ENCODE peak calls at places on chromosomes 11 and 22, in six cellular contexts. One of them, this sample, is unnamed.

GRCh38 chr11:55852141-55852540 is 13.6 kb downstream of the OR5D16 start:
- DNase-seq in K562: no peak
- DNase-seq in HepG2: no peak
- DNase-seq in endothelial cell of umbilical vein: no peak
- DNase-seq in A549: no peak
- DNase-seq in GM12878: no peak
- DNase-seq in this sample: no peak

GRCh38 chr11:128135451-128135850 is 451.9 kb downstream of the ETS1 start:
- DNase-seq in HepG2: no peak
- DNase-seq in endothelial cell of umbilical vein: no peak
- DNase-seq in GM12878: no peak
- DNase-seq in A549: no peak
- DNase-seq in K562: no peak
- DNase-seq in this sample: no peak

GRCh38 chr11:79198203-79198897 is 242.5 kb downstream of the TENM4 start:
- DNase-seq in endothelial cell of umbilical vein: no peak
- DNase-seq in GM12878: no peak
- DNase-seq in HepG2: no peak
- DNase-seq in A549: no peak
- DNase-seq in K562: no peak
- DNase-seq in this sample: no peak

GRCh38 chr11:129249351-129249750 is 57.2 kb upstream of the ARHGAP32 start:
- DNase-seq in HepG2: no peak
- DNase-seq in K562: no peak
- DNase-seq in GM12878: no peak
- DNase-seq in A549: peak
- DNase-seq in endothelial cell of umbilical vein: no peak
- DNase-seq in this sample: no peak

GRCh38 chr11:57116654-57117053 is 65.1 kb upstream of the LRRC55 start:
- DNase-seq in A549: peak
- DNase-seq in HepG2: peak
- DNase-seq in endothelial cell of umbilical vein: peak
- DNase-seq in GM12878: no peak
- DNase-seq in K562: peak
- DNase-seq in this sample: peak

GRCh38 chr22:43007519-43008102 is 7.3 kb downstream of the PACSIN2 start:
- DNase-seq in endothelial cell of umbilical vein: no peak
- DNase-seq in HepG2: peak
- DNase-seq in K562: peak
- DNase-seq in A549: no peak
- DNase-seq in GM12878: no peak
- DNase-seq in this sample: peak

GRCh38 chr11:15893080-15893492 is 463.3 kb downstream of the SOX6 start:
- DNase-seq in endothelial cell of umbilical vein: peak
- DNase-seq in K562: no peak
- DNase-seq in A549: no peak
- DNase-seq in GM12878: no peak
- DNase-seq in HepG2: no peak
- DNase-seq in this sample: no peak

GRCh38 chr11:33135216-33135615 is 26.1 kb downstream of the CSTF3 start:
- DNase-seq in A549: no peak
- DNase-seq in K562: no peak
- DNase-seq in GM12878: no peak
- DNase-seq in endothelial cell of umbilical vein: no peak
- DNase-seq in HepG2: no peak
- DNase-seq in this sample: no peak

GRCh38 chr22:19576460-19577421 is 52.5 kb upstream of the CLDN5 start:
- DNase-seq in GM12878: no peak
- DNase-seq in HepG2: no peak
- DNase-seq in A549: no peak
- DNase-seq in endothelial cell of umbilical vein: peak
- DNase-seq in K562: peak
- DNase-seq in this sample: peak

GRCh38 chr11:35946766-35947165 is 2.9 kb downstream of the LDLRAD3 start:
- DNase-seq in endothelial cell of umbilical vein: no peak
- DNase-seq in A549: no peak
- DNase-seq in K562: no peak
- DNase-seq in GM12878: no peak
- DNase-seq in HepG2: no peak
- DNase-seq in this sample: no peak

GRCh38 chr11:7537260-7537659 is 23.5 kb downstream of the PPFIBP2 start:
- DNase-seq in HepG2: no peak
- DNase-seq in GM12878: no peak
- DNase-seq in A549: no peak
- DNase-seq in K562: no peak
- DNase-seq in endothelial cell of umbilical vein: no peak
- DNase-seq in this sample: no peak

GRCh38 chr11:12995823-12996222 is 13.3 kb upstream of the RASSF10 start:
- DNase-seq in K562: no peak
- DNase-seq in endothelial cell of umbilical vein: no peak
- DNase-seq in GM12878: no peak
- DNase-seq in HepG2: no peak
- DNase-seq in A549: no peak
- DNase-seq in this sample: no peak

GRCh38 chr11:123351375-123351774 is 78.7 kb upstream of the GRAMD1B start:
- DNase-seq in endothelial cell of umbilical vein: no peak
- DNase-seq in K562: no peak
- DNase-seq in A549: no peak
- DNase-seq in HepG2: no peak
- DNase-seq in GM12878: no peak
- DNase-seq in this sample: no peak

GRCh38 chr22:30239421-30240405 is 6.8 kb downstream of the LIF start:
- DNase-seq in A549: no peak
- DNase-seq in K562: no peak
- DNase-seq in endothelial cell of umbilical vein: no peak
- DNase-seq in HepG2: no peak
- DNase-seq in GM12878: no peak
- DNase-seq in this sample: peak

GRCh38 chr11:75450826-75451783 is 18.1 kb upstream of the KLHL35 start:
- DNase-seq in endothelial cell of umbilical vein: no peak
- DNase-seq in HepG2: no peak
- DNase-seq in GM12878: no peak
- DNase-seq in K562: peak
- DNase-seq in A549: no peak
- DNase-seq in this sample: peak

GRCh38 chr11:115321602-115322289 is 182.5 kb downstream of the CADM1 start:
- DNase-seq in A549: no peak
- DNase-seq in endothelial cell of umbilical vein: no peak
- DNase-seq in K562: no peak
- DNase-seq in GM12878: no peak
- DNase-seq in HepG2: no peak
- DNase-seq in this sample: no peak

GRCh38 chr11:115314330-115314729 is 189.9 kb downstream of the CADM1 start:
- DNase-seq in HepG2: no peak
- DNase-seq in GM12878: no peak
- DNase-seq in endothelial cell of umbilical vein: no peak
- DNase-seq in A549: no peak
- DNase-seq in K562: no peak
- DNase-seq in this sample: no peak

GRCh38 chr11:115316682-115317081 is 187.5 kb downstream of the CADM1 start:
- DNase-seq in K562: no peak
- DNase-seq in endothelial cell of umbilical vein: no peak
- DNase-seq in HepG2: no peak
- DNase-seq in A549: no peak
- DNase-seq in GM12878: no peak
- DNase-seq in this sample: no peak

GRCh38 chr11:115313224-115313838 is 190.9 kb downstream of the CADM1 start:
- DNase-seq in HepG2: no peak
- DNase-seq in K562: no peak
- DNase-seq in GM12878: no peak
- DNase-seq in endothelial cell of umbilical vein: no peak
- DNase-seq in A549: no peak
- DNase-seq in this sample: no peak

DNA sequence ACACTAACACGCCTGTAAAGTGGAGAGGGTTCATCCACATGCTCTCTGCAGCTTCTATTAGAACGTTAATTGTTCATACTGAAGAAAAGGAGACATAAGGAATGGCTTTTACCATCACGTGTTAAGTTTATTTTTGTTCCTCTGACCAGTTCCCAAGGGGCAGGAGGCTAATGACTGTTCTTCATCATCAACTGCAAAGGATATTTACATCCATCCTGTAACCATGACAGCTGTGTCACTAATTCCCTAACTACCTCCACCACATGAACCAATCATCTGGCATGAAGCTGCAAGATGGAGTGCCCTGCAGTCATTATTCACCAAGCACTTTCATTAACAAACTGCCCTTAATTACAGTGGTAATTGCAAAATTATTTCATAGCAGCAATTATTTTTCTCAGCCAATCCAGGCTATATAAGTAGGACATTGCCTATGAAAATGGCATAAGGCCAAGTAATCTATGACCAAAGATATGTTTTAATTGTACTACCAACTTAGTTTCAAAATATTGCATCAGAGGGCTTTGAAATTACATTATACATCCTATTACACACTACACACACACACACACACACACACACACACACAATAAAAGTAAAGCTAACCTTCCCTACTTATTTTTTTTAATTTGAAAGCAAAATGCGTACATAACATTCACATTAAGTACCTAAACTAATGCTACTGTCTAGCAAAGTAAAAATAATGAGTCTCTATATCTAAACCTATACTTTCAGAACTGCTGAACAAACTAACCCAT is 186.6 kb downstream of the CADM1 start:
- DNase-seq in endothelial cell of umbilical vein: no peak
- DNase-seq in A549: no peak
- DNase-seq in K562: no peak
- DNase-seq in HepG2: no peak
- DNase-seq in GM12878: no peak
- DNase-seq in this sample: no peak
- TF ChIP-seq MAX in endothelial cell of umbilical vein: no peak
- TF ChIP-seq MAX in A549: no peak
- TF ChIP-seq MAX in K562: no peak
- TF ChIP-seq MAX in HepG2: no peak
- TF ChIP-seq MAX in GM12878: no peak
- TF ChIP-seq MAX in this sample: no peak

GRCh38 chr11:64224891-64225607 is 937 bp downstream of the TRPT1 start:
- DNase-seq in GM12878: no peak
- DNase-seq in A549: no peak
- DNase-seq in K562: no peak
- DNase-seq in endothelial cell of umbilical vein: no peak
- DNase-seq in HepG2: no peak
- DNase-seq in this sample: peak
- TF ChIP-seq CTCF in GM12878: no peak
- TF ChIP-seq CTCF in A549: no peak
- TF ChIP-seq CTCF in K562: peak
- TF ChIP-seq CTCF in endothelial cell of umbilical vein: no peak
- TF ChIP-seq CTCF in HepG2: no peak
- TF ChIP-seq CTCF in this sample: no peak

GRCh38 chr22:38461414-38462081 is 6.3 kb upstream of the KDELR3 start:
- DNase-seq in HepG2: peak
- DNase-seq in GM12878: no peak
- DNase-seq in A549: peak
- DNase-seq in endothelial cell of umbilical vein: peak
- DNase-seq in K562: peak
- DNase-seq in this sample: peak

GRCh38 chr22:38464992-38465672 is 2.8 kb upstream of the KDELR3 start:
- DNase-seq in endothelial cell of umbilical vein: no peak
- DNase-seq in HepG2: no peak
- DNase-seq in GM12878: no peak
- DNase-seq in K562: no peak
- DNase-seq in A549: no peak
- DNase-seq in this sample: no peak

GRCh38 chr22:38465673-38466490 is 2.0 kb upstream of the KDELR3 start:
- DNase-seq in A549: no peak
- DNase-seq in GM12878: no peak
- DNase-seq in endothelial cell of umbilical vein: no peak
- DNase-seq in K562: no peak
- DNase-seq in HepG2: no peak
- DNase-seq in this sample: no peak

GRCh38 chr22:38461057-38461413 is 6.0 kb upstream of the KCNJ4 start:
- DNase-seq in GM12878: no peak
- DNase-seq in K562: no peak
- DNase-seq in A549: no peak
- DNase-seq in endothelial cell of umbilical vein: no peak
- DNase-seq in HepG2: no peak
- DNase-seq in this sample: peak

DNA sequence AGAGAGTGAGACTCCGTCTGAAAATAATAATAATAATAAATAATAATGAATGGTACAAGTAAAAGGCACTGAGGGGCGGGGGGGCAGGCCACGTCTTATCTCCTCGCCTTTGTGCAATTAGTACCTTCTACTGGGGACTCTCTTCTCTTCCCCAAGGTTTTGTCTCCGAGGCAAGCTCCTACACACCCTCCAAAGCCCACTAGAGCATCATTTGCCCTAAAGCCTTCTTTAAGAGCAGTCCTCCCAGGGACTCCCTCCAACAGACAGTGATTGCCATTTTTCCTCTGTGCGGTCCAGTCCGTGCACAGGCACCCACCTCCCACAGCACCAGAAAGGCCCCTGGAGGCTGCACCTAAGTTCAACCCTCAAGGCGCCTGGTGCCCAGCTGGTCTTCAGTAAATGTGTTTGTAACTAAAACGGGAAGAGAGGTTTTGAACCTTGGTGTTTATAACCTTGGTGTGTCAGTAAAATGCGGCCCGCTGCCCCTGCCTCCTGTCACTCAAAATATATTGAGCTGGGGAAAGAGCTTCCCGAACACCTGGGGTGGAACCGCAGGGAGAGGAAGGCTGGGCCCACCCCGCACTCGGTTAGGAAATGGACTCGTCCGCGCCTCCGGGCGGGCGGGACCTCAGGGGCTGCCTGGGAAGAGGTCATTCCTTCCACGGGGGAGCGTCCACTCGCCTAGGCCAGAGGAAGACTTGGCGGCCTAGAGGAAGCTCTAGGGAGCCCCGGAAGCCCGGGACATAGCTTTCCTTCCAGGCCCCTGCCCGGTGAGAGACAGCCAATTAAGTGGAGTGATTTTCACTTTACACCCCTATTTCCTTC is 4.7 kb upstream of the KDELR3 start:
- DNase-seq in A549: no peak
- DNase-seq in K562: peak
- DNase-seq in HepG2: peak
- DNase-seq in GM12878: no peak
- DNase-seq in endothelial cell of umbilical vein: no peak
- DNase-seq in this sample: no peak
- TF ChIP-seq MYC in A549: no peak
- TF ChIP-seq MYC in K562: no peak
- TF ChIP-seq MYC in HepG2: no peak
- TF ChIP-seq MYC in GM12878: no peak
- TF ChIP-seq MYC in endothelial cell of umbilical vein: no peak
- TF ChIP-seq MYC in this sample: no peak

DNA sequence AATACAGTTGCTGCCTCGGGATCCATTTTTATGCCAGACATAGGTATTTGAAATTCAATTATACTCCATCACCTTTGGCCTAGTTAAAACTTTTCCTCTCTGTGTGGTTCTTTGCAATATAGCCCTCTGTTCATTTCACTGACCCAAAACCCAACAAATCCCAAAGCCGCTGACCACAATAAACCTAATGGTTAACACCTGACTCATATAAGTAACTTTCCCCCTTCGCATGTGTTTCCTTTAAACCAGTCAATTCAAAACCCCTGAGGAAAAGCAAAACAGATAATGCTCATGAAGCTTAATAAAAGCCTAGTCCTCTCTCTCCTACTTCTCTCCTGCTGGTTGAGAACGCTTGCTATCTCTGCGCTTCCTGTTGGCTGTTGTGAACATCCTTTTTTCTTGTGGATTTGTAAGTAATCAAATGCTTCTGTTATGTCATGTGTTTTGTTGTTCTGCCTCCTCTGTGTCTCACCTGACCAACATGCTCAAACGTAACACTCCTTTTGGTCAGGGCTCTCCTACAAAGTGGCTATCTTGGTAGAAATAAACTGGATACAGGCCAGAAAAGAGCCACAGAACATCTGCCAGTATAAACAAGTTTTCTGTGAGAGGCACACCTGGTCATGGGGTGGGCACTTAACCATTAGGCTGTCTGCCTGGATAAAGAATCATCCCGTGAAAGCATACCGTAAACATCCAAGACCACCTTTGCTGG is 652.6 kb downstream of the METTL15 start:
- DNase-seq in A549: no peak
- DNase-seq in HepG2: no peak
- DNase-seq in K562: no peak
- DNase-seq in GM12878: no peak
- DNase-seq in endothelial cell of umbilical vein: no peak
- DNase-seq in this sample: no peak
- TF ChIP-seq MAX in A549: no peak
- TF ChIP-seq MAX in HepG2: no peak
- TF ChIP-seq MAX in K562: no peak
- TF ChIP-seq MAX in GM12878: no peak
- TF ChIP-seq MAX in endothelial cell of umbilical vein: no peak
- TF ChIP-seq MAX in this sample: no peak